ENCODE peak calls at places on chromosomes 5 and 9, in five cellular contexts. P, X, B, Q and O are unnamed samples.
A peak's percentile ranks its signal among the peaks of the same experiment; 100 is the strongest.

GRCh38 chr5:157446077-157446930 is 13.7 kb upstream of the NIPAL4 start:
- DNase-seq in P (no peak), X (no peak), B (no peak), Q (no peak), O (no peak)

GRCh38 chr9:72983512-72984021 is 30.7 kb upstream of the ALDH1A1 start:
- DNase-seq in P (no peak), X (no peak), B (no peak), Q (peak; percentile 12), O (no peak)

GRCh38 chr5:135013947-135014570 is 20.0 kb downstream of the PITX1 start:
- DNase-seq in P (no peak), X (peak; percentile 22), B (peak; percentile 76), Q (peak; percentile 73), O (peak; percentile 11)

GRCh38 chr9:137431416-137431931 is 8.3 kb downstream of the NOXA1 start:
- DNase-seq in P (no peak), X (no peak), B (no peak), Q (no peak), O (no peak)

GRCh38 chr5:51494821-51495220 is 111.6 kb downstream of the ISL1 start:
- DNase-seq in P (no peak), X (no peak), B (no peak), Q (no peak), O (no peak)

GRCh38 chr5:112669328-112669963 is 68.2 kb upstream of the APC start:
- DNase-seq in P (no peak), X (no peak), B (no peak), Q (no peak), O (no peak)

GRCh38 chr5:77751328-77752023 is 24.7 kb downstream of the TBCA start:
- DNase-seq in P (no peak), X (no peak), B (no peak), Q (no peak), O (no peak)

GRCh38 chr5:150512368-150512747 is 4.4 kb downstream of the NDST1 start:
- DNase-seq in P (peak; percentile 52), X (peak; percentile 83), B (peak; percentile 17), Q (peak; percentile 58), O (no peak)

GRCh38 chr5:175922192-175922885 is 45.8 kb downstream of the THOC3 start:
- DNase-seq in P (no peak), X (peak; percentile 98), B (no peak), Q (peak; percentile 96), O (no peak)

GRCh38 chr5:17748196-17748595 is 113.9 kb downstream of the TAF11L14 start:
- DNase-seq in P (no peak), X (no peak), B (no peak), Q (no peak), O (no peak)

GRCh38 chr9:137432687-137433348 is 8.3 kb downstream of the ENTPD8 start:
- DNase-seq in P (no peak), X (no peak), B (no peak), Q (no peak), O (no peak)

GRCh38 chr5:54832066-54832465 is 153.3 kb downstream of the ESM1 start:
- DNase-seq in P (no peak), X (peak; percentile 77), B (no peak), Q (peak; percentile 77), O (no peak)

GRCh38 chr5:958701-959571 is 49.7 kb upstream of the NKD2 start:
- DNase-seq in P (peak; percentile 27), X (peak; percentile 98), B (peak; percentile 28), Q (peak; percentile 88), O (no peak)

GRCh38 chr9:110623462-110624025 is 44.0 kb upstream of the SVEP1 start:
- DNase-seq in P (peak; percentile 22), X (peak; percentile 72), B (peak; percentile 49), Q (peak; percentile 60), O (no peak)
- TF ChIP-seq CTCF in P (peak; percentile 62), X (peak; percentile 58), B (peak; percentile 81), Q (peak; percentile 68), O (peak; percentile 81)

DNA sequence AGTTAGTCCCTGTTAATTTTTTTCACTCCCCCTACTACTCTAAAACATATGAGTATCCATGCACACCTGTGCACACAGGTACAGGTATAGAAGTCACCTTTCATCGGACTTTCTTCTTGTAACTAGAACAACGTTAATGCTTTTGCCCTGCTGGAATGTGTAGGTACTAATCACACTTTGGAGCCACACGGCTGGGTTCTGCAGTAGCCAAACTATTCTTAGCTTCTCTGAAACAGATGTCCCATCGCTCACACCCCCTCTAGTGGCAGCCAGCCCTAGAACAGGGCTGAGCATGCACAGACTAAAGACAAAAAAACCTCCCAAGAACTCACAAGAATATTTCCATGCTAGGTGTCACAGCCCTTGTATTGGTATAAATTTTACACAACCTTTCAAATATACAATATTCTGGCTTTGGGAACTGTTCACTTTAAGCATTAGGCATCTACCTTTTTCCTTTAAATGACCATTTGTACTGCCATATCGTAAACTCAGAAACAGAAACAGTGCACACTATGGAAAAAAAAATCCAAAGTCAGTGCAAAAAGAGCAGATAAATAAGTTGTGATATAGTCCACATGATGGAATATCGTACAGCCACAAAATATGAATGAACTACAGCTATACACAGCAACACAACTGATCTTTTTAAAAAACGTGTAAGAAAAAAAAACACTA is 64.0 kb downstream of the RETREG1 start:
- DNase-seq in P (peak; percentile 87), X (peak; percentile 62), B (peak; percentile 83), Q (peak; percentile 72), O (peak; percentile 86)
- TF ChIP-seq CTCF in P (peak; percentile 75), X (peak; percentile 91), B (peak; percentile 76), Q (peak; percentile 98), O (peak; percentile 80)

GRCh38 chr5:33300209-33300742 is 140.5 kb upstream of the TARS1 start:
- DNase-seq in P (no peak), X (peak; percentile 48), B (no peak), Q (peak; percentile 26), O (no peak)

GRCh38 chr5:33303696-33304095 is 137.1 kb upstream of the TARS1 start:
- DNase-seq in P (no peak), X (no peak), B (no peak), Q (no peak), O (no peak)

GRCh38 chr5:33305530-33305929 is 135.2 kb upstream of the TARS1 start:
- DNase-seq in P (no peak), X (no peak), B (no peak), Q (no peak), O (no peak)

GRCh38 chr5:33297760-33298216 is 143.0 kb upstream of the TARS1 start:
- DNase-seq in P (no peak), X (no peak), B (no peak), Q (no peak), O (peak; percentile 13)

GRCh38 chr5:33299621-33300208 is 141.1 kb upstream of the TARS1 start:
- DNase-seq in P (peak; percentile 15), X (peak; percentile 90), B (peak; percentile 7), Q (peak; percentile 80), O (peak; percentile 16)
- TF ChIP-seq CTCF in P (peak; percentile 33), X (peak; percentile 54), B (peak; percentile 42), Q (peak; percentile 57), O (no peak)

GRCh38 chr9:107044872-107045271 is 181.9 kb downstream of the ZNF462 start:
- DNase-seq in P (peak; percentile 12), X (no peak), B (no peak), Q (no peak), O (peak; percentile 32)
- TF ChIP-seq CTCF in P (peak; percentile 15), X (no peak), B (no peak), Q (no peak), O (peak; percentile 29)

DNA sequence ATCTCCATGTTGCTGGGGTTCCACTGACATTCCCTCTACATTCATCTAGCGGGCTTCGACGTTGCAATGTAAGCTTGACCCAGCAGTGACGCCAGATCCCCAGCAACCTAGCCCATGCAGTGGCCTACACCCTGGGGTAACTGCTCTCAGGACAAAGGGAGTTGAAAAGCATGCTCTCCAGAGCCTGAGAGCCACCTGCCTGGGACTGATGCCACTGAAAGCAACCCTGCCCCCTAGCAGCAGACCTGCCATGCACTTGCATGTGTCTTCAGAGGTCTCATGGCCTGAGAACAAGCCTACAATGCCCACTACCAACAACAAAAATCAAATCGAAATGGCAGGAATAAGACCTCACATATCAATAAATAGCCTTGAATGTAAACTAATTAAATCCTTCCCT is 330.3 kb downstream of the TRIM36 start:
- DNase-seq in P (no peak), X (no peak), B (no peak), Q (no peak), O (no peak)
- TF ChIP-seq CTCF in P (no peak), X (no peak), B (no peak), Q (no peak), O (no peak)

GRCh38 chr5:133227082-133227481 is 175.3 kb downstream of the HSPA4 start:
- DNase-seq in P (no peak), X (no peak), B (no peak), Q (no peak), O (no peak)
- TF ChIP-seq CTCF in P (no peak), X (no peak), B (no peak), Q (no peak), O (no peak)

DNA sequence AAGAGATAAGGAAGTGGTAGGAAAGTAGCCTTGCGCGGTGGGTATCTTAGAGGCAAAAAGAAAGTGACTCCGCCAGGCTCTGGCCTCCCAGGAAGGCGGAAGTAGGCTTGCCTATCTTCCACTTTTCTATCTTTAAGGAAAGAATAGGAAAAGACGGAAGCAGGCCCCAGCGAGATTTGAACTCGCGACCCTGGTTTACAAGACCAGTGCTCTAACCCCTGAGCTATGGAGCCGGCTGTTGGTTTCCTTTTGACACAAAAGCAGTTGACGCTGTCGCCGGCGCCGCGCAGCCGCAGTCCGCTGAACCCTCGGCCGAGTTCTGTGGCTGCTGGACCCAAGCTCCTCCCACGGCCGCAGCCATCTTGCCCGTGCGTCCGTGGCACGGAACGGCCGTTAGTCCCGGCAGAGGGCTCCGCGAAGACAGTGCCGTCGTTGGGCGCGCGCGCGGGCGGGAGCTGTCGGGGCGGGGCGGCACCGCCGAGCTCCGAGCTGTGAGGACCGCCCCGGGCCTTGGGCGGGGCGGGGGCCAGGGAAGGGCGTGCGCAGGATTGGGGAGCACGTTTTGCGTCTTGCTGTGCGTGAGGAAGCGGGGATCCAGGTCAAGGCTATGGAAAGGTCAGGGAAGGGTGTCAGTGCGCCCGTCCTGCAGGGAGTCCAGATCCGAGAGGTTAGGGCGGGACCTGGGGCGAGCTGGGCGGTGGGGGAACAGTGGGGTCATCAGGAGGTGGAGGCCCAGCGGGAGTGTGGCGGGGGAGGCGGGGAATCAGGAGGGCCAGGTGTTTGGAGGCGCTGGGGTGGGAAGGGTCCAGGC is 13.3 kb downstream of the TRIM7 start:
- DNase-seq in P (peak; percentile 97), X (peak; percentile 94), B (peak; percentile 94), Q (peak; percentile 96), O (peak; percentile 93)
- TF ChIP-seq CTCF in P (no peak), X (no peak), B (peak; percentile 21), Q (no peak), O (no peak)

GRCh38 chr5:84080908-84081307 is 303.8 kb downstream of the EDIL3 start:
- DNase-seq in P (no peak), X (no peak), B (no peak), Q (no peak), O (no peak)
- TF ChIP-seq CTCF in P (peak; percentile 23), X (no peak), B (no peak), Q (no peak), O (peak; percentile 14)